ENCODE peak calls at places on chromosomes 13 and 19, in eight cellular contexts. Q, L, D, N, K, U, M and B are unnamed samples.

GRCh38 chr13:98942997-98943396 is 34.9 kb downstream of the DOCK9 start:
- DNase-seq in M (no peak), Q (no peak), N (peak; percentile 23), K (no peak), L (peak; percentile 13), U (no peak), D (no peak), B (no peak)

GRCh38 chr19:54523403-54523802 is 20.8 kb downstream of the LAIR2 start:
- DNase-seq in N (peak; percentile 39), L (no peak), K (no peak), U (no peak), Q (no peak), D (no peak), M (peak; percentile 7), B (no peak)

GRCh38 chr13:26540319-26540718 is 17.2 kb upstream of the WASF3 start:
- DNase-seq in U (no peak), L (no peak), K (peak; percentile 26), D (no peak), Q (peak; percentile 19), N (no peak), M (no peak), B (no peak)

GRCh38 chr13:102726430-102726829 is 31.6 kb upstream of the METTL21C start:
- DNase-seq in D (no peak), N (no peak), K (no peak), U (no peak), Q (no peak), M (no peak), L (no peak), B (peak; percentile 14)

GRCh38 chr13:29428310-29428991 is 167.0 kb downstream of the SLC7A1 start:
- DNase-seq in M (no peak), K (no peak), L (no peak), D (peak; percentile 66), Q (peak; percentile 53), U (peak; percentile 61), N (no peak), B (peak; percentile 51)

GRCh38 chr13:85798999-85799646 is at the start of gene SLITRK6:
- DNase-seq in U (no peak), K (no peak), L (peak; percentile 46), D (peak; percentile 26), Q (no peak), M (peak; percentile 7), N (peak; percentile 85), B (no peak)

GRCh38 chr13:98476538-98476966 is 100.4 kb downstream of the STK24 start:
- DNase-seq in M (peak; percentile 71), D (no peak), N (peak; percentile 92), U (peak; percentile 45), L (peak; percentile 79), K (peak; percentile 69), Q (no peak), B (no peak)

GRCh38 chr19:29277107-29277506 is 64.2 kb upstream of the UQCRFS1 start:
- DNase-seq in L (no peak), K (no peak), M (no peak), Q (no peak), D (no peak), U (no peak), N (no peak), B (peak; percentile 60)

GRCh38 chr19:45676851-45677263 is 8.8 kb downstream of the GIPR start:
- DNase-seq in K (no peak), Q (no peak), M (no peak), L (no peak), D (no peak), U (no peak), N (no peak), B (no peak)

GRCh38 chr19:7833225-7834156 is 3.5 kb downstream of the EVI5L start:
- DNase-seq in D (no peak), N (peak; percentile 33), L (peak; percentile 85), M (no peak), Q (peak; percentile 77), U (peak; percentile 82), K (peak; percentile 60), B (no peak)

GRCh38 chr13:41462427-41462826 is 5.1 kb downstream of the RGCC start:
- DNase-seq in U (no peak), M (no peak), L (no peak), D (no peak), K (no peak), N (no peak), Q (no peak), B (no peak)

GRCh38 chr19:43755256-43755801 is 567 bp upstream of the SMG9 start:
- DNase-seq in Q (peak; percentile 88), K (peak; percentile 84), M (no peak), U (peak; percentile 87), N (peak; percentile 61), D (peak; percentile 89), L (peak; percentile 78), B (peak; percentile 87)

GRCh38 chr19:20928371-20928770 is 5.3 kb downstream of the ZNF85 start:
- DNase-seq in L (peak; percentile 28), U (no peak), K (no peak), N (peak; percentile 87), M (peak; percentile 89), Q (no peak), D (no peak), B (no peak)

GRCh38 chr13:42671502-42671901 is 97.5 kb downstream of the TNFSF11 start:
- DNase-seq in L (no peak), Q (no peak), M (no peak), D (no peak), U (no peak), K (no peak), N (no peak), B (no peak)

GRCh38 chr19:17402982-17403855 is 2.2 kb downstream of the BST2 start:
- DNase-seq in U (no peak), L (no peak), N (no peak), M (no peak), D (peak; percentile 86), K (peak; percentile 44), Q (peak; percentile 48), B (no peak)

GRCh38 chr19:3607398-3608078 is 863 bp upstream of the TBXA2R start:
- DNase-seq in N (no peak), L (peak; percentile 60), D (peak; percentile 68), K (peak; percentile 64), U (peak; percentile 72), Q (peak; percentile 73), M (no peak), B (no peak)

GRCh38 chr13:22235285-22235949 is 564.5 kb downstream of the FGF9 start:
- DNase-seq in D (no peak), M (no peak), K (no peak), N (peak; percentile 4), L (no peak), Q (no peak), U (no peak), B (no peak)

GRCh38 chr19:1240925-1241324 is 626 bp upstream of the ATP5F1D start:
- DNase-seq in Q (no peak), N (no peak), L (no peak), D (no peak), K (no peak), U (no peak), M (no peak), B (no peak)

GRCh38 chr13:31846182-31846938 is 107.0 kb downstream of the RXFP2 start:
- DNase-seq in M (peak; percentile 16), N (peak; percentile 71), U (peak; percentile 95), D (peak; percentile 93), Q (peak; percentile 95), L (peak; percentile 88), K (peak; percentile 93), B (peak; percentile 82)

GRCh38 chr13:31848621-31849020 is 109.3 kb downstream of the RXFP2 start:
- DNase-seq in K (no peak), L (no peak), Q (no peak), D (no peak), N (no peak), M (no peak), U (no peak), B (no peak)

GRCh38 chr13:31850041-31850440 is 110.7 kb downstream of the RXFP2 start:
- DNase-seq in M (no peak), Q (no peak), K (no peak), N (no peak), D (no peak), L (no peak), U (no peak), B (no peak)

GRCh38 chr13:31846984-31847752 is 107.8 kb downstream of the RXFP2 start:
- DNase-seq in N (no peak), L (no peak), K (peak; percentile 21), U (no peak), Q (no peak), M (no peak), D (no peak), B (no peak)

DNA sequence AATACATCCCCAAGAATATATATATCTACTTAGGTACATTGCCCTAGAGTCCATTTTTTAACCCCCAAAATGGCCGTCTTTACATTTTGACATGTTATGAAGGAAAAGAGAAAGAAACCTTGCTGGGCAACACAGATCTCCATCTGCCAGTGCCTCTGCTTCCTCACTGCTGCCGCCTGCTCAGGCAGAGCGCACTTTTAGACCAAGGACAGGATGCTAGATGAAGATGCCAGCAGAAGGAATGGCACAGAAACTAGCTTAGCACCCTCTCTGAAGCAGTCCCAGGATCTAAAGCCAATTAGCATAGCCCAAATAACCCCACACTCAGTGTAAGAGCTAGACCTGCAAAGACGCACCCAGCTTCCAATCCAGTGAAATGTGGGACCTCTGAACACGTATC is 111.9 kb downstream of the RXFP2 start:
- DNase-seq in L (no peak), K (no peak), U (no peak), D (no peak), M (no peak), N (no peak), Q (no peak), B (no peak)
- H3K4me3 ChIP-seq in L (no peak overlapping the region), K (no peak overlapping the region), U (no peak overlapping the region), D (no peak overlapping the region), M (no peak overlapping the region), N (no peak overlapping the region), Q (no peak overlapping the region), B (no peak overlapping the region)

DNA sequence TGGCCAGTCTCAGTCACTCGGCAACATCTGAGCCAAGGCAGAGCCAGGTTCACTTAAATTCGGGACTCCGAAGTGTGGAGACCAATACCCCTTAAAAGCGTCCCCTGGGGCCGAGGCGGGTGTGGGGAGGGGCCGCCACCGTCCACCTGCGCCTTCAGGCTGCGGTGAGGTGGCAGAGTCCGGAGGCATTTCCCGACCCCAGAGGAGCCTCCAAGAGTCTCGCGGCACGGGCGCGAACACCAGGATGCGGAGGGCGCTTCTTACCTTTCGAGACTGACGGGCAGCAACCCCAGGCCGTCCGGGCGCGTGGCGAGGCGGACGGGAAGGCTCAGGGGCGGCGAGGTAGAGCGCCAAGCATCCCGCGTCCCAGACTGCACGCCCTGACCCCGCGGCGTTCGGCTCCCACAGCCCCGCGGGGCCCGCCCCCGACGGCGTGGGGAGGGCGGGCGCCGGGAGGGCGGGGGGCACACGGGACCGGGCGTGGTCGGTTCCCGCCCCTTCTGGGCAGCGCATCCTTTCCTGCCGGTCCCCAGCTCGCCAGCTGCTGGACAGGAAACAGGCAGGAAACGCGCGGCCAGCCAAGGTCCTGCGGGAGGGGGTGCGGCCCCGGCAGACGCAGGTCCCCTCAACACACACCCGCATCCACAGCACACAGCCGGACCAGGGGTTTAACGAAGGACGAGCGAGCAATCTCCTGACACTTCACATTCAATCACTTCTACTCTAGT is at the start of gene THSD1:
- DNase-seq in L (peak; percentile 63), N (peak; percentile 41), U (peak; percentile 84), D (peak; percentile 30), K (peak; percentile 75), M (no peak), Q (peak; percentile 86), B (no peak)
- H3K4me3 ChIP-seq in L (peak within 1 kb of the TSS; percentile 71), N (peak within 1 kb of the TSS; percentile 70), U (peak within 1 kb of the TSS; percentile 72), D (peak within 1 kb of the TSS; percentile 25), K (peak within 1 kb of the TSS; percentile 68), M (peak within 1 kb of the TSS; percentile 98), Q (peak within 1 kb of the TSS; percentile 58), B (peak within 1 kb of the TSS; percentile 31)

GRCh38 chr19:13094771-13095392 is 7.8 kb downstream of the LYL1 start:
- DNase-seq in L (no peak), U (no peak), Q (no peak), N (no peak), D (no peak), M (no peak), K (no peak), B (no peak)
- H3K4me3 ChIP-seq in L (no peak overlapping the region), U (peak overlapping the region; percentile 70), Q (no peak overlapping the region), N (no peak overlapping the region), D (no peak overlapping the region), M (no peak overlapping the region), K (peak overlapping the region; percentile 15), B (no peak overlapping the region)

GRCh38 chr19:35715355-35715809 is 2.4 kb upstream of the KMT2B start:
- DNase-seq in M (no peak), L (no peak), D (no peak), N (no peak), Q (no peak), U (no peak), K (no peak), B (no peak)
- H3K4me3 ChIP-seq in M (no peak overlapping the region), L (no peak overlapping the region), D (peak overlapping the region; percentile 55), N (no peak overlapping the region), Q (no peak overlapping the region), U (peak overlapping the region; percentile 96), K (peak overlapping the region; percentile 90), B (peak overlapping the region; percentile 91)